ENCODE peak calls at places on chromosomes 7 and 10, in five cellular contexts. T, O, M, Z and C are unnamed samples.

GRCh38 chr10:102113956-102114857 is 6.0 kb downstream of the LDB1 start:
- DNase-seq in T (no peak), O (no peak), M (peak), Z (peak), C (no peak)

GRCh38 chr10:52216852-52217251 is 97.2 kb upstream of the DKK1 start:
- DNase-seq in T (no peak), O (peak), M (no peak), Z (no peak), C (peak)

GRCh38 chr10:89262331-89263020 is 10.9 kb upstream of the LIPA start:
- DNase-seq in T (no peak), O (no peak), M (no peak), Z (no peak), C (no peak)

GRCh38 chr10:50393784-50394183 is 142.5 kb upstream of the ASAH2 start:
- DNase-seq in T (no peak), O (peak), M (no peak), Z (no peak), C (no peak)

GRCh38 chr7:30988346-30989005 is 24.7 kb downstream of the GHRHR start:
- DNase-seq in T (no peak), O (no peak), M (peak), Z (peak), C (no peak)

GRCh38 chr10:122999347-122999746 is 9.2 kb downstream of the IKZF5 start:
- DNase-seq in T (no peak), O (no peak), M (no peak), Z (no peak), C (no peak)

GRCh38 chr10:6191147-6191546 is 11.6 kb upstream of the PFKFB3 start:
- DNase-seq in T (no peak), O (no peak), M (no peak), Z (no peak), C (no peak)

GRCh38 chr10:61896854-61897661 is 4.4 kb upstream of the ARID5B start:
- DNase-seq in T (peak), O (peak), M (peak), Z (peak), C (no peak)

GRCh38 chr10:36675458-36675880 is 449.9 kb upstream of the ANKRD30A start:
- DNase-seq in T (no peak), O (peak), M (no peak), Z (no peak), C (peak)

GRCh38 chr7:88015309-88015708 is 81.3 kb downstream of the ADAM22 start:
- DNase-seq in T (no peak), O (no peak), M (no peak), Z (no peak), C (no peak)

GRCh38 chr7:101987494-101987893 is 170.1 kb downstream of the CUX1 start:
- DNase-seq in T (no peak), O (no peak), M (no peak), Z (no peak), C (no peak)

GRCh38 chr7:141697211-141697871 is 4.6 kb downstream of the DENND11 start:
- DNase-seq in T (peak), O (peak), M (no peak), Z (no peak), C (peak)

GRCh38 chr7:132930881-132931280 is 151.0 kb downstream of the CHCHD3 start:
- DNase-seq in T (no peak), O (no peak), M (no peak), Z (no peak), C (no peak)

GRCh38 chr10:125158528-125159485 is 1.6 kb downstream of the CTBP2 start:
- DNase-seq in T (no peak), O (peak), M (peak), Z (peak), C (no peak)

GRCh38 chr7:30389793-30390192 is 88.8 kb downstream of the NOD1 start:
- DNase-seq in T (no peak), O (no peak), M (no peak), Z (no peak), C (no peak)

GRCh38 chr7:27198138-27198841 is 1.6 kb downstream of the HOXA13 start:
- DNase-seq in T (no peak), O (no peak), M (no peak), Z (no peak), C (no peak)

GRCh38 chr10:71233491-71233892 is 21.1 kb downstream of the UNC5B start:
- DNase-seq in T (no peak), O (no peak), M (no peak), Z (no peak), C (no peak)

GRCh38 chr10:107165007-107165406 is 501 bp upstream of the SORCS1 start:
- DNase-seq in T (no peak), O (no peak), M (no peak), Z (no peak), C (no peak)

GRCh38 chr7:30019960-30020359 is 6.5 kb downstream of the FKBP14 start:
- DNase-seq in T (no peak), O (no peak), M (no peak), Z (no peak), C (no peak)

GRCh38 chr10:71024490-71024889 is 136.1 kb upstream of the PCBD1 start:
- DNase-seq in T (no peak), O (no peak), M (no peak), Z (no peak), C (no peak)

GRCh38 chr10:70379581-70380176 is 2.7 kb downstream of the LRRC20 start:
- DNase-seq in T (no peak), O (no peak), M (no peak), Z (no peak), C (no peak)

GRCh38 chr7:87517136-87517805 is 41.8 kb upstream of the ABCB4 start:
- DNase-seq in T (no peak), O (peak), M (no peak), Z (no peak), C (no peak)

GRCh38 chr7:157987906-157988305 is 599.7 kb downstream of the PTPRN2 start:
- DNase-seq in T (no peak), O (no peak), M (no peak), Z (no peak), C (no peak)

GRCh38 chr10:116122126-116122525 is 150.9 kb downstream of the GFRA1 start:
- DNase-seq in T (no peak), O (no peak), M (no peak), Z (no peak), C (no peak)

GRCh38 chr10:112653215-112653614 is 206.2 kb downstream of the VTI1A start:
- DNase-seq in T (no peak), O (no peak), M (no peak), Z (no peak), C (no peak)

GRCh38 chr7:92588561-92588960 is 1.6 kb downstream of the FAM133B start:
- DNase-seq in T (no peak), O (no peak), M (no peak), Z (no peak), C (no peak)

GRCh38 chr10:19930936-19931859 is 115.0 kb downstream of the PLXDC2 start:
- DNase-seq in T (no peak), O (peak), M (no peak), Z (peak), C (peak)

GRCh38 chr10:48927198-48927597 is 12.4 kb downstream of the LRRC18 start:
- DNase-seq in T (no peak), O (no peak), M (no peak), Z (no peak), C (no peak)

GRCh38 chr7:3463696-3464095 is 162.6 kb downstream of the SDK1 start:
- DNase-seq in T (no peak), O (no peak), M (no peak), Z (no peak), C (no peak)

GRCh38 chr7:21967500-21968099 is 21.9 kb upstream of the CDCA7L start:
- DNase-seq in T (no peak), O (peak), M (no peak), Z (no peak), C (no peak)

DNA sequence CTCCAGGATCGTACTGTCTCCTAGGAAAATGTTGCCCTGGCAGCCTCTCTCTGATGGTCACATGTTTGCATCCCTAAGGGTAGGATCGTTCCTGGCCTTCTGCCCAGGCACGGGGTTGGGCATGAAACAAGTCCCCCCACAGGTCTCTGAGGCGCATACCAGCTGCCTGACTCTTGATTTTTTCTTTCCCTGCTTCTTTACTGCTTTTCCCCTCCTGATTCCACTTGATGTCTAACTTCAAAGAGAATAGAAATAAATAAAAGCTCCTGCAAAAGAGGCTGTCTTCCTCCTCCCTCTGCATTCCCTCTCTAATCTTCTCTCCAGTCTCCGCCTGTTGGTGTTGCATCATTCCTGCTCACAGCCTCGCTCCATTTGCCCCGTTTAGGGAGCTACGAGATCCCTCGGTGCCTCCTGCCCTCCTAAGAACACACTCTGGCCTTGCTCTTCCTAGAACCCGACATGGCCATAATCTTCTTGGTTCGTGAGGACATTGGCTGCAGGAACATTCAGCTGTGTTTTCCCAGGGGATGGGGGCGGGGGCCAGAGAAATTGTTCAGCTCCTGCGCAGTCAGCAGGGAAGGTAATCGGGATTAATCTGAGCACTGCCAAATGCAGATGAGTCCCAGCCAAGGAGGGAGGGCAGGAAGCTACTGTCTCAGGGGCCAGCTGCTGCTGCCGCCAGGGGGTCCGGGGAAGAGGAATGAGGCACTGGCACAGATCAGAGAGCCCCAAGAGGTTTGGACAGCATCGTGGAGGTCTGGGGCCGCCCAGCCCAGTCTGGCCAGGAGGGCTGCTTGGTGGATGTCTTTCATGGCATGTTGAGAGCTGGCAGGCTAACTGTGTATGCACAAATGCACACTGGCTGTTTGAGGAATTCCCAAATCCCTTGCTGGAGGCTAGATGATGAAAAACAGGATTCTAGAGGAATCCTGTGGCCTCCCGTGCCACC is 26.1 kb downstream of the LEP start:
- DNase-seq in T (no peak), O (peak), M (peak), Z (peak), C (peak)
- H3K4me3 ChIP-seq in T (peak), O (peak), M (no peak), Z (no peak), C (peak)

GRCh38 chr7:2141656-2142055 is 91.1 kb downstream of the MAD1L1 start:
- DNase-seq in T (no peak), O (no peak), M (peak), Z (no peak), C (no peak)

GRCh38 chr7:2141011-2141410 is 91.7 kb downstream of the MAD1L1 start:
- DNase-seq in T (no peak), O (no peak), M (peak), Z (no peak), C (no peak)

GRCh38 chr7:2139004-2139652 is 93.6 kb downstream of the MAD1L1 start:
- DNase-seq in T (no peak), O (no peak), M (peak), Z (no peak), C (no peak)

GRCh38 chr7:2142386-2142785 is 90.4 kb downstream of the MAD1L1 start:
- DNase-seq in T (no peak), O (no peak), M (peak), Z (no peak), C (no peak)

GRCh38 chr7:2140216-2140870 is 92.4 kb downstream of the MAD1L1 start:
- DNase-seq in T (no peak), O (no peak), M (peak), Z (no peak), C (no peak)
- H3K4me3 ChIP-seq in T (no peak), O (no peak), M (no peak), Z (no peak), C (no peak)

DNA sequence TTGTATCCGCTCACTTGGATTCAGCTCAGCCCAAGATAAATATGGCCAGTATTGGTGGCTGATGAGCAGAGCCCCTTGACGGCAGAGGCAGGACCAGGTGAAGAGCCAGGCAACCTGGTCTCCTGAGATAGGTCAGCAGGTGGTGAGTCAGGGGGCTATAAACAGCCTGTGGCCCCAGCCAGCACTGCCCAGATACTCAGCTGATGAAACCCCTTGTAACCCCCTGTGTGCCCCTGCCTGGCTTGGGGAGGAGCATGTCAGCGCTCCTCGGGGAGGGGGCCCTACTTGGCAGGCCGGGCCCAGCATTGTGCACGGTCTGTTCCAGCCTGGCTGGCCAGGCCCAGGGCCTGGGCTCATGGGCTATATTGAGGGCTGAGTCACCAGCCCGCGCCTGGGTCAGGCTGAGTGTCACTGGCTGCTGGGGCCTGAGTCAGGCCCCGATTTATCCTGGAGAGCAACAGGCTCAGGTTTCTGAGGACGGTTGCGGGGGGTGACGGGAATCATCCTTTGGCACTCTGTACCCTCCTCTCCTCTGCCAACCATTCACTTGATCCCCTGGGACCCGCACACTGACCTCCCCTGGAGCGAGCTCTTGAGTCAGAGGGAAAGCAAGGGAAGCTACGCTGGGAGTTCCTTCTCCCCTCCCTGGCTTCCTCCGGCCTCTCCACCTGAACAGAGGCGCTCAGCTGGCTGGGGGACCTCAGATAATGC is 2.8 kb upstream of the FLNC start:
- DNase-seq in T (no peak), O (peak), M (peak), Z (peak), C (peak)
- H3K4me3 ChIP-seq in T (no peak), O (no peak), M (peak), Z (peak), C (no peak)

DNA sequence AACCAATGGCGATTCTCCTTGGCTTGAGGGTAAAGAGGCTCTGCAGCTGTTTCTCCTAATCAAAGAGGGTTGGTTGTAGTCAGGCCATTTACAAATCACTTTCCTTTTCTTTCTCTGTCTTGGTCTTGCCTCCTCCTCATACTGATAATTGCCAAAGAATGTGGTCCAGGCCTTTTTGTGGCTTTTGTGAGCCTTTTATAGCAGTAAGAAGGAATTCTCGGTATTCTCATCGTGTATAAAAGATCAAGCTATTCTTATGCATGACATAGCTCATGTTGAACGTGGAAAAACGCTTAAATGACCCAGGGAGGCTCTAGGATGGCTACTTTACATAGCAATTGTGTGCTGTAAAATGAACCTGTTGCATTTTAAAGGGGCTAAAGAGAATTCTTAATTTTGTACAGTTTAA is 62.6 kb downstream of the RBM20 start:
- DNase-seq in T (no peak), O (peak), M (no peak), Z (no peak), C (peak)
- H3K4me3 ChIP-seq in T (no peak), O (no peak), M (no peak), Z (peak), C (no peak)

DNA sequence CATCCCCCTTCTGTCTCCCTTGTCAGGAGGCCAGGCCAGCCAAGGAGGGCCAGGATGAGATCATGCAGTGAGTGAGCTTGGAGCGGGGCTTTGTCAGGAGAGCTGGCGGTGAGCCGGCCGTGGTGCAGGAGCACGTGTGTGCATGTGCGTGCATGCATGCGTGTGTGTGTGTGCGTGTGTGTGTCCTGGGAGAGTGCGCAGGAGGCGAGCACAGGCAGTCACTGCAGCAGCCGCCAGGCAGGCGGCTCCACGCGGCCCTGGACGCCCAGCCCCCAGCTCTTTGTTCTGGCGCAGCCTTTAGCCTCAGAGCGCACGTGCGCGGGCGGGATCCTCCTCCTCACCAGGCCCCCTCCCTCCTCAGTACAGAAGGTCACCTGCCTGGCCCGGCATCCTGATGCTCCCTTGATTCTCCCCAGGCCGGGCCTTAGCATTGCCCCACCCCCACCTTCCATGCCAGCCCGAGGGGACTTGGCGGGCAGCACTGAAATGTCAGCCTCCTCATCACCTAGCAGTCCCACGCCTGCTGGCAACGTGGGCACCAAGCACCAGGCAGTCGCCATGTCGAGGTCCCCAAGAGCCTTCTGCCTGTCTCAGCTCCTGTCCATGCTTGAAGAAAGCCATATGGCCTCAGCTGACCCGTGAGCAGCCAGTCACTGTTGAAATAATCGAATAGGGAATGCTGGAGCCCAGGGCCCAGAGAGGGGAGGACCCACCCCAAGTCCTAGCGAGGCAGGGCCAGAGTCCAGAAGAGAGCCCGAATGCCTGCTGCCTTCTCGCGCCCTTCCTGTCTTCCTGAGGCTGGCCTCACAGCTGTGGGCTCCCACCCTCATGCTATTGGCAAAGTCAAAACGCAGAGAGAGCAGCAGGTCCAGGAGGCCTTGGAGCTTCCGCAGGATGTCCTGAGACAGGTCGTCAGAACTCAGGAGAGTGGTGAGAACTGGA is 125.9 kb upstream of the PPIF start:
- DNase-seq in T (peak), O (peak), M (peak), Z (peak), C (peak)
- H3K4me3 ChIP-seq in T (no peak), O (no peak), M (no peak), Z (no peak), C (no peak)

DNA sequence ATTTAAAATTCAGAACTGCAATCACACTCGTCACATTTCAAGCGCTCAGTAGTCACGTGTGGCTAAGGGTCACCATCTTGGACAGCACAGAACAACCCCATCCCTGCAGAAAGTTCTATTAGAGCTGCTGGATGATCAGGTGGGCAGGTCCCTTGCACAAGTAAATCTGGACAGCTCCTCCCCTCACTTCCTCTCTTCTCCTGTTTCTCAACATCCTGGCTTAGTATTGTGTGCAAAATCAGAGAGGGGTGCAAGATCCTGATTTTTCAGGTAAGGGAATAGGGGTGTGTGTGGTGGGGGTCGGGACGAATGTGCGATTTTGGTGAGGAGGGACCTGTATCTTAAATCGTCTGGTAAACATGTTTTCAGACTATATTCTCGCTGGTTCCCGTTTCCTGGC is at the start of gene GIMAP4:
- DNase-seq in T (no peak), O (no peak), M (no peak), Z (no peak), C (no peak)
- H3K4me3 ChIP-seq in T (peak), O (no peak), M (peak), Z (peak), C (no peak)

GRCh38 chr10:77445562-77445961 is 192.0 kb downstream of the KCNMA1 start:
- DNase-seq in T (no peak), O (no peak), M (no peak), Z (no peak), C (no peak)

GRCh38 chr10:77446700-77447099 is 190.9 kb downstream of the KCNMA1 start:
- DNase-seq in T (no peak), O (no peak), M (no peak), Z (no peak), C (no peak)

GRCh38 chr10:77441541-77442175 is 195.9 kb downstream of the KCNMA1 start:
- DNase-seq in T (no peak), O (no peak), M (no peak), Z (no peak), C (no peak)

GRCh38 chr10:77442790-77443189 is 194.8 kb downstream of the KCNMA1 start:
- DNase-seq in T (no peak), O (no peak), M (no peak), Z (no peak), C (no peak)

DNA sequence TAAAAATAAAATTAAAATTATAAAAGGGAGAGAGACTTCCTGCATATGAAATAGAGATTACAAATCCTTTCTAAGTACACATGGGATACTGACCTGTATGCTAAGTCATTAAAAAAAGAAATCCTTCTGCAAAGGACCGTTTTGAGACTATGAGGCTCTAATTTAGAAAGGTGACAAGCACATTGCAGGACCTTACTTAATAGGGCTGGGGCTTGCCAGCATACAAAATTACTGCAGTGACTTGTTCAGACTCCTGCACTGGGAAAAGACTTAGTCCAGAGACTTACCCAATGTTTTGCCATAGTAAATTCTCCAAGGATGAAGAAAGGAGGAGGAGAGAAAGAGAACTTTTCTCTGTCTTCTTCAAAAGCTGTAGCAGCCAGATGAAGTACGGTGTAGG is 193.6 kb downstream of the KCNMA1 start:
- DNase-seq in T (no peak), O (no peak), M (no peak), Z (no peak), C (no peak)
- H3K4me3 ChIP-seq in T (no peak), O (no peak), M (no peak), Z (no peak), C (no peak)